ENCODE peak calls at places on chromosome 1, in nine cellular contexts. V is endodermal cell; D is HuH-7.5; U is testis; O is glomerular endothelial cell; N is stimulated activated CD4-positive, alpha-beta T cell treated with anti-CD3 and anti-CD28 coated beads, Interleukin-15, amount 100 ng/mL, for 1 hour; A is activated naive CD4-positive, alpha-beta T cell; L is C1 segment of cervical spinal cord; P is brain microvascular endothelial cell. R is an unnamed sample.

GRCh38 chr1:93919780-93920179 is 10.6 kb upstream of the GCLM start:
- DNase-seq in P (no peak), V (no peak), A (no peak), L (no peak), U (no peak), O (no peak), D (no peak), N (no peak), R (no peak)

GRCh38 chr1:214425723-214426419 is 125.5 kb downstream of the PTPN14 start:
- DNase-seq in P (no peak), D (no peak), L (no peak), N (no peak), U (no peak), A (no peak), O (no peak), V (no peak), R (no peak)

GRCh38 chr1:220013497-220013896 is 32.8 kb downstream of the EPRS1 start:
- DNase-seq in L (no peak), A (no peak), V (no peak), N (no peak), O (no peak), D (no peak), U (no peak), P (no peak), R (no peak)

GRCh38 chr1:212700892-212701819 is 1.5 kb upstream of the BATF3 start:
- DNase-seq in A (no peak), V (peak), P (peak), D (no peak), O (no peak), N (no peak), U (peak), L (no peak), R (peak)

GRCh38 chr1:36609241-36610027 is 126.7 kb upstream of the CSF3R start:
- DNase-seq in D (peak), A (no peak), N (no peak), O (peak), V (peak), L (no peak), P (peak), U (peak), R (peak)

GRCh38 chr1:30914931-30915330 is 6.4 kb upstream of the SDC3 start:
- DNase-seq in N (no peak), D (no peak), A (no peak), P (no peak), U (no peak), V (peak), L (no peak), O (no peak), R (no peak)

GRCh38 chr1:216045400-216045799 is 377.8 kb downstream of the USH2A start:
- DNase-seq in N (no peak), V (no peak), P (peak), U (no peak), L (no peak), D (no peak), O (no peak), A (no peak), R (peak)

GRCh38 chr1:193754732-193755427 is 568.5 kb upstream of the B3GALT2 start:
- DNase-seq in L (no peak), P (no peak), D (no peak), A (no peak), O (no peak), U (no peak), V (no peak), N (no peak), R (no peak)

GRCh38 chr1:60866251-60866650 is 216.1 kb upstream of the NFIA start:
- DNase-seq in V (no peak), L (peak), N (no peak), O (no peak), U (no peak), D (no peak), A (no peak), P (no peak), R (no peak)

R was measured in Daoy.